ENCODE peak calls at places on chromosomes 13 and 19, in six cellular contexts. One of them, this sample, is unnamed.

GRCh38 chr13:29924482-29924884 is 74.1 kb upstream of the UBL3 start:
- DNase-seq in PC-3: peak
- DNase-seq in HCT116: no peak
- DNase-seq in IMR-90: peak
- DNase-seq in mammary epithelial cell: peak
- DNase-seq in mesendoderm: peak
- DNase-seq in this sample: peak

GRCh38 chr19:43664008-43664407 is 6.0 kb downstream of the PLAUR start:
- DNase-seq in PC-3: no peak
- DNase-seq in HCT116: no peak
- DNase-seq in IMR-90: no peak
- DNase-seq in mammary epithelial cell: no peak
- DNase-seq in mesendoderm: no peak
- DNase-seq in this sample: no peak

GRCh38 chr13:42553098-42554046 is 20.6 kb upstream of the TNFSF11 start:
- DNase-seq in PC-3: peak
- DNase-seq in HCT116: no peak
- DNase-seq in IMR-90: peak
- DNase-seq in mammary epithelial cell: peak
- DNase-seq in mesendoderm: no peak
- DNase-seq in this sample: peak

GRCh38 chr13:37618554-37618953 is 20.0 kb upstream of the POSTN start:
- DNase-seq in PC-3: no peak
- DNase-seq in HCT116: no peak
- DNase-seq in IMR-90: peak
- DNase-seq in mammary epithelial cell: no peak
- DNase-seq in mesendoderm: peak
- DNase-seq in this sample: peak

GRCh38 chr13:44142540-44142867 is 231.1 kb upstream of the SERP2 start:
- DNase-seq in PC-3: no peak
- DNase-seq in HCT116: no peak
- DNase-seq in IMR-90: no peak
- DNase-seq in mammary epithelial cell: no peak
- DNase-seq in mesendoderm: no peak
- DNase-seq in this sample: no peak

GRCh38 chr13:80251403-80251802 is 89.5 kb downstream of the SPRY2 start:
- DNase-seq in PC-3: peak
- DNase-seq in HCT116: no peak
- DNase-seq in IMR-90: peak
- DNase-seq in mammary epithelial cell: peak
- DNase-seq in mesendoderm: no peak
- DNase-seq in this sample: peak

GRCh38 chr19:814108-815078 is 7.4 kb downstream of the PLPPR3 start:
- DNase-seq in PC-3: no peak
- DNase-seq in HCT116: no peak
- DNase-seq in IMR-90: no peak
- DNase-seq in mammary epithelial cell: no peak
- DNase-seq in mesendoderm: no peak
- DNase-seq in this sample: no peak

GRCh38 chr13:104414771-104415170 is 1348.6 kb upstream of the SLC10A2 start:
- DNase-seq in PC-3: no peak
- DNase-seq in HCT116: no peak
- DNase-seq in IMR-90: no peak
- DNase-seq in mammary epithelial cell: no peak
- DNase-seq in mesendoderm: no peak
- DNase-seq in this sample: no peak

GRCh38 chr19:37955986-37956385 is 49.0 kb downstream of the SIPA1L3 start:
- DNase-seq in PC-3: no peak
- DNase-seq in HCT116: no peak
- DNase-seq in IMR-90: no peak
- DNase-seq in mammary epithelial cell: no peak
- DNase-seq in mesendoderm: no peak
- DNase-seq in this sample: no peak

GRCh38 chr19:2775556-2776430 is 7.3 kb downstream of the SGTA start:
- DNase-seq in PC-3: no peak
- DNase-seq in HCT116: no peak
- DNase-seq in IMR-90: peak
- DNase-seq in mammary epithelial cell: peak
- DNase-seq in mesendoderm: no peak
- DNase-seq in this sample: peak

GRCh38 chr13:113813749-113814434 is 50.0 kb downstream of the GAS6 start:
- DNase-seq in PC-3: no peak
- DNase-seq in HCT116: no peak
- DNase-seq in IMR-90: no peak
- DNase-seq in mammary epithelial cell: no peak
- DNase-seq in mesendoderm: no peak
- DNase-seq in this sample: no peak

GRCh38 chr13:34462843-34463242 is 479.2 kb upstream of the NBEA start:
- DNase-seq in PC-3: peak
- DNase-seq in HCT116: peak
- DNase-seq in IMR-90: peak
- DNase-seq in mammary epithelial cell: peak
- DNase-seq in mesendoderm: no peak
- DNase-seq in this sample: peak

GRCh38 chr13:95388420-95389079 is 87.3 kb upstream of the ABCC4 start:
- DNase-seq in PC-3: no peak
- DNase-seq in HCT116: no peak
- DNase-seq in IMR-90: no peak
- DNase-seq in mammary epithelial cell: no peak
- DNase-seq in mesendoderm: no peak
- DNase-seq in this sample: no peak

GRCh38 chr13:106649495-106649894 is 81.6 kb upstream of the ARGLU1 start:
- DNase-seq in PC-3: peak
- DNase-seq in HCT116: no peak
- DNase-seq in IMR-90: peak
- DNase-seq in mammary epithelial cell: peak
- DNase-seq in mesendoderm: no peak
- DNase-seq in this sample: peak

GRCh38 chr19:2108251-2109016 is 11.7 kb downstream of the IZUMO4 start:
- DNase-seq in PC-3: no peak
- DNase-seq in HCT116: no peak
- DNase-seq in IMR-90: no peak
- DNase-seq in mammary epithelial cell: no peak
- DNase-seq in mesendoderm: no peak
- DNase-seq in this sample: no peak

GRCh38 chr13:91132786-91133185 is 214.7 kb upstream of the MIR17HG start:
- DNase-seq in PC-3: no peak
- DNase-seq in HCT116: no peak
- DNase-seq in IMR-90: no peak
- DNase-seq in mammary epithelial cell: no peak
- DNase-seq in mesendoderm: no peak
- DNase-seq in this sample: no peak

GRCh38 chr19:37551123-37551993 is 43.2 kb downstream of the ZNF571 start:
- DNase-seq in PC-3: no peak
- DNase-seq in HCT116: no peak
- DNase-seq in IMR-90: peak
- DNase-seq in mammary epithelial cell: peak
- DNase-seq in mesendoderm: peak
- DNase-seq in this sample: peak

GRCh38 chr19:12847159-12848139 is 9.1 kb downstream of the MAST1 start:
- DNase-seq in PC-3: peak
- DNase-seq in HCT116: no peak
- DNase-seq in IMR-90: peak
- DNase-seq in mammary epithelial cell: peak
- DNase-seq in mesendoderm: peak
- DNase-seq in this sample: peak

GRCh38 chr13:113539822-113540221 is 44.7 kb upstream of the TFDP1 start:
- DNase-seq in PC-3: no peak
- DNase-seq in HCT116: no peak
- DNase-seq in IMR-90: no peak
- DNase-seq in mammary epithelial cell: no peak
- DNase-seq in mesendoderm: no peak
- DNase-seq in this sample: no peak

GRCh38 chr19:41352609-41353465 is 885 bp downstream of the TGFB1 start:
- DNase-seq in PC-3: peak
- DNase-seq in HCT116: no peak
- DNase-seq in IMR-90: peak
- DNase-seq in mammary epithelial cell: peak
- DNase-seq in mesendoderm: peak
- DNase-seq in this sample: peak

GRCh38 chr13:36362251-36362650 is 16.1 kb upstream of the SPART start:
- DNase-seq in PC-3: peak
- DNase-seq in HCT116: no peak
- DNase-seq in IMR-90: peak
- DNase-seq in mammary epithelial cell: peak
- DNase-seq in mesendoderm: no peak
- DNase-seq in this sample: peak

GRCh38 chr19:55257461-55258411 is 1.1 kb downstream of the PPP6R1 start:
- DNase-seq in PC-3: peak
- DNase-seq in HCT116: no peak
- DNase-seq in IMR-90: peak
- DNase-seq in mammary epithelial cell: peak
- DNase-seq in mesendoderm: peak
- DNase-seq in this sample: peak

GRCh38 chr13:75670496-75670895 is 34.4 kb downstream of the LMO7 start:
- DNase-seq in PC-3: peak
- DNase-seq in HCT116: no peak
- DNase-seq in IMR-90: peak
- DNase-seq in mammary epithelial cell: no peak
- DNase-seq in mesendoderm: no peak
- DNase-seq in this sample: peak

GRCh38 chr13:45674908-45675307 is 27.2 kb upstream of the CBY2 start:
- DNase-seq in PC-3: peak
- DNase-seq in HCT116: no peak
- DNase-seq in IMR-90: peak
- DNase-seq in mammary epithelial cell: peak
- DNase-seq in mesendoderm: peak
- DNase-seq in this sample: peak

GRCh38 chr19:44879309-44880065 is 11.6 kb upstream of the TOMM40 start:
- DNase-seq in PC-3: no peak
- DNase-seq in HCT116: no peak
- DNase-seq in IMR-90: no peak
- DNase-seq in mammary epithelial cell: no peak
- DNase-seq in mesendoderm: no peak
- DNase-seq in this sample: no peak

GRCh38 chr13:107421951-107422350 is 793.4 kb downstream of the LIG4 start:
- DNase-seq in PC-3: no peak
- DNase-seq in HCT116: no peak
- DNase-seq in IMR-90: peak
- DNase-seq in mammary epithelial cell: no peak
- DNase-seq in mesendoderm: no peak
- DNase-seq in this sample: peak

GRCh38 chr19:50723069-50723468 is at the start of gene CLEC11A:
- DNase-seq in PC-3: no peak
- DNase-seq in HCT116: no peak
- DNase-seq in IMR-90: peak
- DNase-seq in mammary epithelial cell: no peak
- DNase-seq in mesendoderm: peak
- DNase-seq in this sample: peak
- H3K9ac ChIP-seq in PC-3: peak
- H3K9ac ChIP-seq in HCT116: peak
- H3K9ac ChIP-seq in IMR-90: peak
- H3K9ac ChIP-seq in mammary epithelial cell: no peak
- H3K9ac ChIP-seq in mesendoderm: peak
- H3K9ac ChIP-seq in this sample: peak

GRCh38 chr19:10962863-10963262 is 2.0 kb downstream of the SMARCA4 start:
- DNase-seq in PC-3: no peak
- DNase-seq in HCT116: no peak
- DNase-seq in IMR-90: no peak
- DNase-seq in mammary epithelial cell: no peak
- DNase-seq in mesendoderm: no peak
- DNase-seq in this sample: no peak
- H3K9ac ChIP-seq in PC-3: no peak
- H3K9ac ChIP-seq in HCT116: no peak
- H3K9ac ChIP-seq in IMR-90: no peak
- H3K9ac ChIP-seq in mammary epithelial cell: no peak
- H3K9ac ChIP-seq in mesendoderm: peak
- H3K9ac ChIP-seq in this sample: peak

DNA sequence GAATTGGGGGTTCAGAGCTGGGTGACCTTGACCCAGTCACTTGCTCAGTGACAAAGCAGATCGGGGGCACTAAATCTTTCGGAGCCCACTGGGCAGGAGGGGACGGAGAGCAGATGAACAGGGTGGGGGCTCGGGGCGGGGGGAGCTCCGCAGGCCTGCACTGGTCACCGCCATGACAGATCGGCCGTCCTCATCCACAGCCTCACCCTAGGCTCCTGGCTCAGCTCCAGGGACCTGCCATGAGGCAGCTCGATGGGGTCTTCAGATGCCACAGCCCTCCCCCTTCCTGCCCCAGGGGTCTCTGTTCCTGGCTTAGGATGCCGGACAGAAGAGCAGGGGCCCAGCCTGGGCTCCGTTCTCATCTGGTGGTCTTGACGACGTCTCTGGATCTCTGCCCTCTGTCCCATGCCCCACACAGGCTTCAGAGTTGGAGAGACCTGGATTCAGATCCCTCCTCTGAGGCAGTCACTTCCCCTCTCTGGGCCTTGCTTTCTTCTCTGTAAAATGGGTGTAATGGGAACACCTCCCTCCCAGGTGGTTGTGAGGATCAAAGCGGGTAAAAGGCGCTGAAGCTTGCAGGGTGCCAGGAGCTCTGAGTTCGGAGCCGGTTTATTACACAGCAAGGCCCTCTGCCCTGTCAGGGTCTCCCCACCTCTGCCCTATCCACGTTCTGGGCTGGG is 3.0 kb downstream of the KDM4B start:
- DNase-seq in PC-3: no peak
- DNase-seq in HCT116: no peak
- DNase-seq in IMR-90: no peak
- DNase-seq in mammary epithelial cell: no peak
- DNase-seq in mesendoderm: no peak
- DNase-seq in this sample: no peak
- H3K9ac ChIP-seq in PC-3: no peak
- H3K9ac ChIP-seq in HCT116: peak
- H3K9ac ChIP-seq in IMR-90: no peak
- H3K9ac ChIP-seq in mammary epithelial cell: no peak
- H3K9ac ChIP-seq in mesendoderm: no peak
- H3K9ac ChIP-seq in this sample: peak

GRCh38 chr19:17294051-17294891 is 9.0 kb downstream of the ABHD8 start:
- DNase-seq in PC-3: no peak
- DNase-seq in HCT116: no peak
- DNase-seq in IMR-90: no peak
- DNase-seq in mammary epithelial cell: no peak
- DNase-seq in mesendoderm: peak
- DNase-seq in this sample: peak

GRCh38 chr19:17296278-17296677 is 6.9 kb downstream of the ABHD8 start:
- DNase-seq in PC-3: peak
- DNase-seq in HCT116: no peak
- DNase-seq in IMR-90: peak
- DNase-seq in mammary epithelial cell: peak
- DNase-seq in mesendoderm: peak
- DNase-seq in this sample: peak

GRCh38 chr19:17292301-17293074 is 10.7 kb downstream of the ABHD8 start:
- DNase-seq in PC-3: peak
- DNase-seq in HCT116: peak
- DNase-seq in IMR-90: peak
- DNase-seq in mammary epithelial cell: peak
- DNase-seq in mesendoderm: peak
- DNase-seq in this sample: peak

GRCh38 chr19:17296976-17297375 is 6.2 kb downstream of the ABHD8 start:
- DNase-seq in PC-3: peak
- DNase-seq in HCT116: no peak
- DNase-seq in IMR-90: no peak
- DNase-seq in mammary epithelial cell: no peak
- DNase-seq in mesendoderm: peak
- DNase-seq in this sample: no peak

DNA sequence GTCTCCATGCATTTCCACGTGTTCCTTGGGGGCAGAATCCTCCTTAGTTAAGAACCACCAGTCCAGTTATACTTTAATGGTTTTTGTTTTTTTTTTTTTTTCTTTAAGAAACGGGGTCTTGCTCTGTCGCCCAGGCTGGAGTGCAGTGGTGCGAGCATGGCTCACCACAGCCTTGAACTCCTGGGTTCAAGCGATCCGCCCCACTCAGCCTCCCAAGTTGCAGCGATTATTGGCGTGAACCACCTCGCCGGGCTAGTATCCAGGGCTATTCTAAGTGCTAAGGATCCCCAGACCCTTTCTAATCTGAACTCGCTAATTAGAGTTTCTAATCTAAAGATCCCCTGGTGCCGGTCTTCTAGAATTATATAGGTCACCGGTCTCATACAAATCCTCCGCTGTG is 9.6 kb downstream of the ABHD8 start:
- DNase-seq in PC-3: no peak
- DNase-seq in HCT116: no peak
- DNase-seq in IMR-90: no peak
- DNase-seq in mammary epithelial cell: no peak
- DNase-seq in mesendoderm: no peak
- DNase-seq in this sample: no peak
- H3K9ac ChIP-seq in PC-3: no peak
- H3K9ac ChIP-seq in HCT116: peak
- H3K9ac ChIP-seq in IMR-90: no peak
- H3K9ac ChIP-seq in mammary epithelial cell: no peak
- H3K9ac ChIP-seq in mesendoderm: no peak
- H3K9ac ChIP-seq in this sample: no peak

This sample was measured in adipocyte.